ENCODE peak calls at places on chromosomes 16 and 17, in ten cellular contexts. O is body of pancreas, N is HFFc6, T is uterus, V is nephron progenitor cell, M is tibial artery, A is cardiac fibroblast, B is AG04449, C is mesothelial cell of epicardium, S is GM10248. P is an unnamed sample.

GRCh38 chr16:11503566-11503965 is 83.2 kb downstream of the LITAF start:
- DNase-seq in N (no peak), C (no peak), V (no peak), S (no peak), B (no peak), O (no peak), M (no peak), A (no peak), T (no peak), P (no peak)

GRCh38 chr17:79617740-79618382 is 7.0 kb upstream of the RBFOX3 start:
- DNase-seq in T (no peak), A (no peak), M (peak), B (no peak), O (no peak), C (peak), V (no peak), S (no peak), N (no peak), P (no peak)

GRCh38 chr17:77184474-77184873 is 43.7 kb downstream of the SEC14L1 start:
- DNase-seq in C (no peak), B (no peak), O (no peak), V (no peak), T (no peak), M (no peak), S (no peak), A (peak), N (no peak), P (no peak)

GRCh38 chr17:1834378-1835149 is 4.8 kb downstream of the RPA1 start:
- DNase-seq in C (no peak), T (no peak), A (no peak), O (no peak), M (no peak), V (no peak), S (peak), B (no peak), N (no peak), P (no peak)

GRCh38 chr16:27995378-27995777 is 68.1 kb downstream of the GSG1L start:
- DNase-seq in T (no peak), O (no peak), B (no peak), V (no peak), A (no peak), N (no peak), S (no peak), C (no peak), M (no peak), P (no peak)

GRCh38 chr17:76561332-76561731 is 21.5 kb downstream of the PRCD start:
- DNase-seq in C (no peak), S (no peak), V (no peak), B (no peak), A (no peak), M (no peak), O (no peak), T (no peak), N (no peak), P (no peak)

GRCh38 chr16:10181196-10182162 is 749 bp downstream of the GRIN2A start:
- DNase-seq in O (peak), N (peak), M (peak), A (peak), V (peak), S (peak), B (no peak), C (peak), T (peak), P (no peak)

GRCh38 chr16:5633845-5634440 is 536.3 kb upstream of the EEF2KMT start:
- DNase-seq in A (peak), O (no peak), C (no peak), V (no peak), S (peak), N (peak), M (no peak), B (no peak), T (no peak), P (no peak)

GRCh38 chr16:25066747-25067631 is 44.6 kb upstream of the LCMT1 start:
- DNase-seq in N (no peak), A (peak), V (peak), O (peak), M (peak), B (no peak), C (peak), T (peak), S (peak), P (no peak)

GRCh38 chr16:11955713-11956123 is 9.3 kb upstream of the TNFRSF17 start:
- DNase-seq in A (peak), M (no peak), N (peak), T (no peak), O (no peak), S (no peak), B (peak), C (no peak), V (no peak), P (peak)

GRCh38 chr16:16150117-16150877 is 73.0 kb downstream of the ABCC6 start:
- DNase-seq in C (no peak), A (peak), S (no peak), M (peak), O (peak), T (peak), V (no peak), B (no peak), N (no peak), P (no peak)

GRCh38 chr16:12862327-12862726 is 39.1 kb upstream of the SHISA9 start:
- DNase-seq in B (no peak), C (no peak), T (no peak), N (no peak), M (no peak), O (no peak), S (no peak), A (no peak), V (no peak), P (no peak)

GRCh38 chr17:74491645-74492044 is 25.2 kb downstream of the CD300A start:
- DNase-seq in S (no peak), M (peak), C (no peak), V (no peak), B (no peak), N (no peak), O (no peak), T (no peak), A (no peak), P (no peak)

GRCh38 chr17:51650202-51650601 is 389.9 kb downstream of the UTP18 start:
- DNase-seq in N (no peak), M (no peak), B (no peak), C (no peak), A (no peak), O (no peak), V (no peak), T (no peak), S (no peak), P (no peak)

GRCh38 chr16:3035289-3035971 is 1.3 kb downstream of the BICDL2 start:
- DNase-seq in C (no peak), S (no peak), O (peak), A (no peak), V (no peak), T (no peak), B (no peak), N (no peak), M (no peak), P (no peak)

GRCh38 chr17:39623356-39623950 is 3.3 kb upstream of the PPP1R1B start:
- DNase-seq in V (peak), T (peak), S (peak), O (peak), A (peak), C (peak), B (no peak), M (peak), N (peak), P (no peak)

GRCh38 chr17:67452681-67453554 is 75.8 kb downstream of the PITPNC1 start:
- DNase-seq in S (peak), B (no peak), N (no peak), A (no peak), T (no peak), V (no peak), C (no peak), O (peak), M (no peak), P (no peak)

GRCh38 chr17:17363638-17364337 is 60.6 kb downstream of the NT5M start:
- DNase-seq in N (no peak), A (no peak), M (peak), C (no peak), O (peak), B (no peak), T (no peak), V (no peak), S (no peak), P (no peak)

GRCh38 chr17:29597361-29598172 is 4.6 kb downstream of the ANKRD13B start:
- DNase-seq in V (no peak), C (no peak), S (no peak), O (no peak), N (no peak), A (no peak), B (no peak), M (peak), T (no peak), P (no peak)

GRCh38 chr17:82917656-82918345 is 78.0 kb upstream of the ZNF750 start:
- DNase-seq in A (peak), B (no peak), V (peak), M (no peak), N (no peak), S (no peak), O (peak), T (no peak), C (no peak), P (no peak)

GRCh38 chr16:87956169-87956770 is 5.0 kb downstream of the BANP start:
- DNase-seq in O (no peak), C (no peak), N (peak), M (peak), V (peak), S (peak), T (no peak), A (peak), B (no peak), P (no peak)

GRCh38 chr17:75625813-75626486 is 7.3 kb upstream of the SMIM5 start:
- DNase-seq in T (no peak), A (peak), S (peak), B (no peak), N (no peak), M (no peak), C (no peak), V (peak), O (peak), P (no peak)

GRCh38 chr16:53745126-53745525 is 41.2 kb downstream of the FTO start:
- DNase-seq in M (no peak), S (no peak), C (no peak), V (no peak), N (peak), A (peak), B (no peak), O (peak), T (no peak), P (peak)

GRCh38 chr17:33838281-33838680 is 416.8 kb upstream of the CCL2 start:
- DNase-seq in O (no peak), S (no peak), M (no peak), N (no peak), V (no peak), A (no peak), C (no peak), B (no peak), T (no peak), P (no peak)

GRCh38 chr17:63029520-63029919 is 63.5 kb downstream of the TANC2 start:
- DNase-seq in S (no peak), M (no peak), T (no peak), V (no peak), B (peak), A (peak), O (no peak), N (peak), C (no peak), P (no peak)

GRCh38 chr17:40553694-40554534 is 11.4 kb downstream of the CCR7 start:
- DNase-seq in S (no peak), T (peak), M (peak), B (no peak), C (peak), V (no peak), O (no peak), A (peak), N (peak), P (peak)

GRCh38 chr16:75048546-75048945 is 49.7 kb downstream of the ZNRF1 start:
- DNase-seq in V (no peak), T (no peak), A (no peak), N (no peak), M (no peak), O (no peak), B (no peak), S (no peak), C (no peak), P (no peak)

GRCh38 chr16:56193951-56194726 is 2.9 kb downstream of the GNAO1 start:
- DNase-seq in B (no peak), N (peak), A (peak), O (peak), C (peak), M (peak), T (peak), S (peak), V (peak), P (no peak)

GRCh38 chr16:6335072-6335471 is 997.6 kb upstream of the RBFOX1 start:
- DNase-seq in A (peak), T (no peak), N (no peak), B (no peak), C (no peak), V (peak), O (peak), M (no peak), S (no peak), P (no peak)

GRCh38 chr17:66540131-66540781 is 237.8 kb downstream of the PRKCA start:
- DNase-seq in O (peak), T (peak), A (peak), C (no peak), B (no peak), M (no peak), V (peak), N (peak), S (no peak), P (no peak)

GRCh38 chr16:11201498-11202259 is 54.3 kb downstream of the SOCS1 start:
- DNase-seq in O (no peak), A (peak), N (peak), T (no peak), V (peak), S (no peak), M (no peak), B (no peak), C (no peak), P (peak)

GRCh38 chr16:80656161-80656560 is 115.4 kb downstream of the DYNLRB2 start:
- DNase-seq in N (no peak), O (no peak), S (no peak), C (no peak), V (no peak), A (no peak), T (no peak), M (no peak), B (no peak), P (no peak)

GRCh38 chr17:37570527-37571093 is 38.6 kb downstream of the SYNRG start:
- DNase-seq in B (no peak), T (no peak), O (peak), C (peak), M (no peak), A (peak), S (peak), N (peak), V (peak), P (no peak)

GRCh38 chr17:32386844-32387243 is 36.9 kb downstream of the ZNF207 start:
- DNase-seq in C (no peak), S (no peak), M (no peak), V (no peak), N (no peak), O (no peak), A (peak), B (no peak), T (no peak), P (no peak)

GRCh38 chr16:57971848-57972247 is 920 bp upstream of the CNGB1 start:
- DNase-seq in B (no peak), M (no peak), O (no peak), A (no peak), S (no peak), V (no peak), C (no peak), T (no peak), N (no peak), P (no peak)

GRCh38 chr17:63698886-63699637 is 863 bp downstream of the LIMD2 start:
- DNase-seq in A (peak), N (no peak), O (peak), S (peak), M (peak), V (no peak), C (no peak), T (no peak), B (no peak), P (no peak)

GRCh38 chr17:48310748-48311213 is 119.2 kb downstream of the SKAP1 start:
- DNase-seq in N (no peak), S (no peak), C (peak), T (no peak), O (no peak), A (no peak), M (no peak), V (peak), B (no peak), P (no peak)

GRCh38 chr16:1295465-1295864 is 14.0 kb upstream of the UBE2I start:
- DNase-seq in S (no peak), N (no peak), A (no peak), V (no peak), B (no peak), C (no peak), M (no peak), T (no peak), O (no peak), P (no peak)

GRCh38 chr16:2691491-2692248 is 9.3 kb downstream of the KCTD5 start:
- DNase-seq in N (no peak), B (no peak), V (no peak), C (no peak), S (no peak), O (peak), T (no peak), M (no peak), A (no peak), P (no peak)

GRCh38 chr17:7464081-7464480 is 15.3 kb downstream of the ZBTB4 start:
- DNase-seq in B (no peak), T (no peak), M (no peak), C (no peak), V (no peak), A (no peak), O (no peak), N (no peak), S (no peak), P (no peak)
- TF ChIP-seq CTCF in B (no peak), T (no peak), M (no peak), C (no peak), V (no peak), A (no peak), O (no peak), N (no peak), S (no peak), P (no peak)

DNA sequence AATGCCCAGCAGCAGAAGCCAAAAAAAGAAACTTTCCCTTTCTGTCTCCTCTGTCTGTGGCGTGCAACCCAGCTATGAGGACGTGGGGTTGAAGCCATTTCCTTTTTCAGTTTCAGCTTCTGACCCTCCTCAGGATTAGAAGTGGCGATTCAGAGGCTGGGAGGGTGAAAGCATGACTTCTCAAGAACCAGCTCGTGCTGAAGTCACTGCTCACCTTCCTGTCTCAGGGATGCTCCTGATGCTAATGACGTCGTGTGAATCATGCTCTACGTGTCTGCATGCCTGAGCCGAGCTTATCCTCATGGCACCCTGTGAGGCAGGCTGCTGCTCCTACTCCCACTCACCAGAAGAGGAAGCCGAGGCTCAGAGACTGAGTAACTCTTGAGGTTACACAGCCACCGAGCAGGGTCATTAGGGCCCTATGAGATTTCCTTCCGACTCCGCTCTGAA is 5.7 kb upstream of the LPO start:
- DNase-seq in N (peak), A (peak), M (no peak), S (peak), V (no peak), C (no peak), O (no peak), B (peak), T (no peak), P (no peak)
- TF ChIP-seq CTCF in N (no peak), A (peak), M (no peak), S (no peak), V (no peak), C (no peak), O (no peak), B (no peak), T (no peak), P (no peak)

GRCh38 chr17:57274162-57274561 is 17.8 kb downstream of the MSI2 start:
- DNase-seq in T (no peak), A (no peak), N (no peak), C (no peak), V (no peak), M (no peak), O (no peak), S (no peak), B (no peak), P (no peak)

GRCh38 chr17:57271821-57272220 is 15.5 kb downstream of the MSI2 start:
- DNase-seq in S (no peak), N (no peak), A (no peak), V (no peak), C (no peak), B (no peak), O (no peak), M (no peak), T (no peak), P (no peak)

GRCh38 chr17:57270801-57271245 is 14.5 kb downstream of the MSI2 start:
- DNase-seq in B (no peak), V (no peak), T (no peak), S (no peak), O (no peak), N (no peak), M (no peak), A (no peak), C (no peak), P (no peak)

GRCh38 chr17:57275365-57275764 is 19.0 kb downstream of the MSI2 start:
- DNase-seq in N (no peak), C (no peak), M (no peak), S (no peak), A (no peak), T (no peak), O (no peak), B (no peak), V (no peak), P (no peak)

DNA sequence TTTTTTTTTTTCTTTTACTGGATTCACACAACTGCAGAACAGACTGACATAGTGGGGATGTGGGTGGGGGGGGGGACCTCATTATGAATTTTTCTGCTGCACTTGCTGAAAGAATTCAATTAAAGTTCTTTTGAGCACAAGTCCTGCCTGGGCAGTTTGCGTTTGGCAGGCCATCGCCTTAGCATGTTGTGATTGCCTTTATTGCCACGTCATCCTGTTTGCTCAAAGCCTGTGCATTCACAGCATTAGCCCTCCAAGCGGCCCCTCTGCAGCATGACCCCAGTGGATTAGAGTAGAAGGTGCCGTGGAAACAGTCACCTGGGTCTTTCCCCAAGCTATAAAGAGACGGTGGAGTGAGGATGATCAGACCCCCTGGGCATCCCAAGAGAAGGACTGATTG is 17.1 kb downstream of the MSI2 start:
- DNase-seq in B (no peak), M (no peak), C (no peak), N (no peak), T (no peak), V (no peak), A (no peak), O (no peak), S (no peak), P (no peak)
- TF ChIP-seq CTCF in B (no peak), M (no peak), C (no peak), N (no peak), T (no peak), V (no peak), A (no peak), O (no peak), S (no peak), P (no peak)

DNA sequence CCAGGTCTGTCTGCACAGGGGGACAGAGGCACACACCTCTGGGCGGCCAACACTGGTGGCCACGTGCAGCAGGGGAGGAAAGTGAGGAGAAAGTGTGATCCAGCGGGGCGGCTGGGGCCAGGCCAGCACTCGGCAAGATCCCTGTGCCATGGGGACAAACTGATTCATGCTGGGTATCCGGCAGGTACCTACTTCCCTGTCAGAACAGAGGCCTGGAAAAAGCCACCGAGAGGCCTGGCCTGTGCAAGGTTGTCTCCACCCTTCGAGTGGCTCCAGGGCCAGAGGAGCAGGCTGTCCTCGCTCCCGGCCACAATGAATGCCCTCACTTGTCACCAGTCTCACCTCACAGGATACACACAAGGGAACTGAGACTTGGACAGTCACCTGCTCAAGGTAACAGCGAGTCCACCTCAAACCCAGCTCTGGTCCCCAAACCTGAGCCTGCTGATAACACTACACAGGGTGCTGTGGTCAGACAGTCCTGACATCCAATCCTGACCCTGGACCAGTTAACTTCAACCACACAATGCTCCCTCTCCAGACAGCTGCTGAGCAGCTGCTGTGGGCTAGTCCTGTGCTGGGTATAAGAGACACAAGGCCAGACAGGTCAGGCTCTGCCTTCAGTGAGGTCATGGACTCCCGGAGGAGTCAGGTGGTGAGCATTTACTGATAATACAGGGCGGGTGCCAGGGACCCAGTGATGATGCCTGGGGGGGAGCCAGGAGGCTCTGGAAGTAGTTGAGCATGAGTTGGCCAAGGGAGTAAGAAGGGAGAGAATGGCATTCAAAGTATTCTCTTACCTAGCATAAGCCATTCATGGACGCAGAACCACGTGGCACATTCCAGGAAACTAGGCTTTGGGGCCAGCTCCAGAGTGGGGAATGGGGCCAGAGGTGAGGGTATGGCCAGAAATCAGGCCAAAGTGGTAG is 53.0 kb downstream of the VAC14 start:
- DNase-seq in S (no peak), A (peak), V (no peak), T (no peak), B (no peak), C (no peak), N (no peak), O (no peak), M (no peak), P (no peak)
- TF ChIP-seq CTCF in S (no peak), A (no peak), V (no peak), T (no peak), B (no peak), C (no peak), N (no peak), O (no peak), M (no peak), P (no peak)

GRCh38 chr16:89246383-89246902 is 28.9 kb downstream of the ZNF778 start:
- DNase-seq in B (no peak), M (no peak), N (no peak), O (no peak), C (no peak), T (no peak), V (no peak), A (no peak), S (no peak), P (no peak)
- TF ChIP-seq CTCF in B (no peak), M (no peak), N (no peak), O (no peak), C (no peak), T (no peak), V (no peak), A (no peak), S (no peak), P (no peak)